ENCODE peak calls at places on chromosomes 12 and 14, in eight cellular contexts. Z, M, F, N, P, B, C and U are unnamed samples.

GRCh38 chr12:131066886-131067490 is 113.3 kb downstream of the ADGRD1 start:
- DNase-seq in C (no peak), Z (no peak), B (no peak), F (no peak), N (peak), P (no peak), M (no peak), U (no peak)

GRCh38 chr12:132171293-132171967 is 27.2 kb downstream of the NOC4L start:
- DNase-seq in Z (peak), P (no peak), N (no peak), F (no peak), B (no peak), M (no peak), C (no peak), U (no peak)

GRCh38 chr12:132319991-132320570 is 9.3 kb downstream of the GALNT9 start:
- DNase-seq in M (no peak), P (no peak), F (no peak), B (no peak), Z (peak), C (no peak), N (no peak), U (no peak)

GRCh38 chr14:99644723-99645544 is at the start of gene HHIPL1:
- DNase-seq in Z (no peak), M (no peak), N (no peak), P (peak), F (no peak), B (peak), C (peak), U (no peak)

GRCh38 chr14:94646481-94646880 is 34.3 kb downstream of the SERPINA3 start:
- DNase-seq in N (no peak), F (peak), B (no peak), Z (no peak), P (peak), M (no peak), C (no peak), U (no peak)

GRCh38 chr12:115943310-115943629 is 334.2 kb downstream of the MED13L start:
- DNase-seq in C (no peak), N (no peak), F (no peak), M (no peak), B (no peak), Z (no peak), P (no peak), U (no peak)

GRCh38 chr12:109463776-109464175 is 13.3 kb downstream of the KCTD10 start:
- DNase-seq in B (no peak), C (no peak), F (no peak), M (no peak), Z (no peak), P (peak), N (no peak), U (no peak)

GRCh38 chr14:34619399-34619920 is 10.5 kb downstream of the SNX6 start:
- DNase-seq in Z (no peak), N (no peak), F (no peak), M (no peak), C (no peak), P (no peak), B (no peak), U (no peak)

GRCh38 chr14:41476526-41476925 is 130.2 kb upstream of the LRFN5 start:
- DNase-seq in C (no peak), B (no peak), Z (no peak), M (no peak), F (no peak), P (no peak), N (no peak), U (no peak)

GRCh38 chr12:42804928-42805327 is 215.4 kb upstream of the PRICKLE1 start:
- DNase-seq in B (no peak), C (no peak), N (no peak), Z (no peak), F (no peak), P (no peak), M (no peak), U (no peak)
- TF ChIP-seq CTCF in B (no peak), C (no peak), N (no peak), Z (no peak), F (no peak), P (no peak), M (no peak), U (no peak)

DNA sequence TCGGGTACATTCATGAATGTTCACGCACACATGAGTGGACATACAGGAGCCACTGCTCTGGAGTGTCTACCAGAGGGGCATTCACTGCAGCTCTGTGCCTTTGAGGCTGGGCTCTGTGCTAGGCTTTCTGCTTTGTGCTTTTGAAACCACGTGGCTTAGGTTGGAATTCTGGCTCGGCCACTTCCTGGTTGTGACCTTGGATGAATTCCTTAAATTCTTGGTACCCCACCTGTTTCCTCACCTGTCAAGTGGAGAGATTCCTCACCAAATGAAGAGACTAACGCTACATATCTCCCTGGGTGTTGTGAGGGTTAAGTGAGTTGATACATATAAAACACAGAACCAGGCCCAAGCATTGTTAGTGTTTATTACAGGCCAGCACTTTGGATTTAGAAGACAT is 842.8 kb downstream of the VRK1 start:
- DNase-seq in C (no peak), M (no peak), Z (no peak), N (no peak), B (no peak), P (no peak), F (no peak), U (no peak)
- TF ChIP-seq CTCF in C (no peak), M (no peak), Z (no peak), N (no peak), B (no peak), P (no peak), F (no peak), U (no peak)

GRCh38 chr12:113061061-113061694 is 4.6 kb downstream of the DTX1 start:
- DNase-seq in C (no peak), F (no peak), P (no peak), Z (no peak), B (no peak), N (no peak), M (no peak), U (no peak)
- TF ChIP-seq CTCF in C (no peak), F (no peak), P (no peak), Z (no peak), B (no peak), N (no peak), M (no peak), U (no peak)

DNA sequence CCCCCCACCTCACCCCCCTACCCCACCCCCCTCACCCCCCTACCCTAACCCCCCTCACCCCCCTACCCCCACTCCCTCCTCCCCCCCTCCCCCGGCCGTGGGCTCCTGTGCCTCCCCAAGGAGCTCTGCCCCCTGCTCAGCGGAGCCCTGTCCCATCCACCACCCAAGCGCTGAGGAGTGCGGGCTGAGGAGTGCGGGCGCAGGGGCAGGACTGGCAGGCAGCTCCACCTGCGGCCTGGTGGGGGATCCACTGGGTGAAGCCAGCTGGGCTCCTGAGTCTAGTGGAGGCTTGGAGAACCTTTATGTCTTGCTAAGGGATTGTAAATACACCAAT is 2.3 kb upstream of the JPH4 start:
- DNase-seq in M (no peak), Z (no peak), C (no peak), P (no peak), B (no peak), F (peak), N (no peak), U (no peak)
- TF ChIP-seq CTCF in M (no peak), Z (no peak), C (no peak), P (no peak), B (no peak), F (no peak), N (no peak), U (no peak)

GRCh38 chr12:5872745-5873144 is 72.3 kb downstream of the ANO2 start:
- DNase-seq in Z (no peak), B (peak), F (peak), P (no peak), M (no peak), C (no peak), N (no peak), U (no peak)
- TF ChIP-seq CTCF in Z (peak), B (peak), F (no peak), P (no peak), M (peak), C (no peak), N (no peak), U (no peak)